ENCODE peak calls at places on chromosomes 16 and 17, in six cellular contexts. U is glutamatergic neuron; X is astrocyte of the spinal cord; Z is activated T-cell treated with anti-CD3 and anti-CD28 coated beads, Interleukin-2, amount 50 U/mL, for 1 hour; O is mucosa of descending colon; K is ACHN. A is an unnamed sample.

GRCh38 chr16:69535123-69536050 is 30.4 kb upstream of the NFAT5 start:
- DNase-seq in X (peak), O (no peak), U (no peak), Z (no peak), K (no peak), A (no peak)

GRCh38 chr17:55175788-55176425 is 88.9 kb upstream of the HLF start:
- DNase-seq in K (no peak), U (no peak), X (no peak), O (no peak), Z (no peak), A (peak)

GRCh38 chr16:78629173-78629572 is 529.7 kb downstream of the WWOX start:
- DNase-seq in Z (no peak), U (no peak), K (no peak), X (no peak), O (no peak), A (no peak)

GRCh38 chr17:6480325-6480675 is 36.0 kb downstream of the PIMREG start:
- DNase-seq in X (no peak), Z (no peak), K (no peak), U (no peak), O (no peak), A (no peak)

GRCh38 chr17:44066204-44066930 is at the start of gene LSM12:
- DNase-seq in U (peak), O (peak), X (peak), K (peak), Z (peak), A (peak)

GRCh38 chr16:72009779-72010178 is 1.2 kb downstream of the DHODH start:
- DNase-seq in Z (no peak), U (no peak), X (no peak), K (no peak), O (no peak), A (no peak)

GRCh38 chr16:11370084-11370931 is 25.0 kb downstream of the RMI2 start:
- DNase-seq in O (no peak), Z (no peak), U (no peak), X (no peak), K (no peak), A (no peak)

GRCh38 chr17:77906377-77906871 is 52.1 kb upstream of the TNRC6C start:
- DNase-seq in O (no peak), Z (no peak), U (no peak), K (no peak), X (no peak), A (no peak)

GRCh38 chr16:74792225-74792624 is 17.6 kb upstream of the FA2H start:
- DNase-seq in X (no peak), U (no peak), K (no peak), Z (no peak), O (no peak), A (no peak)

GRCh38 chr17:42179911-42180410 is 981 bp downstream of the KCNH4 start:
- DNase-seq in O (peak), K (peak), X (peak), Z (peak), U (peak), A (peak)

GRCh38 chr16:27784351-27785306 is 234.7 kb downstream of the KATNIP start:
- DNase-seq in U (no peak), O (no peak), X (no peak), K (no peak), Z (no peak), A (no peak)